ENCODE peak calls at places on chromosomes 12 and 14, in nine cellular contexts. Y is psoas muscle, T is B cell, K is astrocyte of the spinal cord, J is testis, R is MCF 10A, C is tibial nerve, G is nephron progenitor cell, W is fibroblast of lung. B is an unnamed sample.

GRCh38 chr12:77102123-77102522 is 36.8 kb upstream of the E2F7 start:
- DNase-seq in K (no peak), J (no peak), C (no peak), W (peak; percentile 76), G (no peak), T (no peak), R (peak; percentile 21), Y (no peak), B (no peak)

GRCh38 chr12:46049665-46050064 is 59.3 kb upstream of the SCAF11 start:
- DNase-seq in G (no peak), J (no peak), K (no peak), T (no peak), R (no peak), W (no peak), C (no peak), Y (no peak), B (no peak)

GRCh38 chr12:101795786-101796185 is 35.0 kb downstream of the GNPTAB start:
- DNase-seq in W (no peak), J (no peak), T (no peak), R (no peak), K (no peak), Y (no peak), G (no peak), C (no peak), B (no peak)

GRCh38 chr14:99821519-99822165 is 28.4 kb downstream of the EML1 start:
- DNase-seq in R (peak; percentile 6), T (no peak), J (no peak), K (peak; percentile 84), C (no peak), W (peak; percentile 79), Y (no peak), G (peak; percentile 25), B (peak; percentile 87)

GRCh38 chr12:48999371-49000131 is at the start of gene DDN:
- DNase-seq in W (peak; percentile 17), R (peak; percentile 32), K (peak; percentile 47), J (no peak), T (no peak), G (peak; percentile 67), C (no peak), Y (peak; percentile 65), B (no peak)

GRCh38 chr14:34340226-34340625 is 121.8 kb downstream of the SPTSSA start:
- DNase-seq in W (peak; percentile 79), T (no peak), Y (no peak), C (no peak), K (peak; percentile 90), R (no peak), J (no peak), G (no peak), B (no peak)

GRCh38 chr12:45988259-45988658 is 2.1 kb downstream of the SCAF11 start:
- DNase-seq in Y (no peak), J (no peak), T (no peak), K (peak; percentile 24), R (peak; percentile 28), G (no peak), W (peak; percentile 17), C (no peak), B (no peak)

GRCh38 chr12:56565510-56566101 is 44.0 kb downstream of the RBMS2 start:
- DNase-seq in R (no peak), K (peak; percentile 81), J (peak; percentile 80), T (peak; percentile 41), W (peak; percentile 99), C (peak; percentile 56), Y (peak; percentile 65), G (no peak), B (peak; percentile 23)

GRCh38 chr12:117818400-117818799 is 150.4 kb downstream of the KSR2 start:
- DNase-seq in J (no peak), W (no peak), G (no peak), K (no peak), C (no peak), R (no peak), Y (no peak), T (no peak), B (no peak)

DNA sequence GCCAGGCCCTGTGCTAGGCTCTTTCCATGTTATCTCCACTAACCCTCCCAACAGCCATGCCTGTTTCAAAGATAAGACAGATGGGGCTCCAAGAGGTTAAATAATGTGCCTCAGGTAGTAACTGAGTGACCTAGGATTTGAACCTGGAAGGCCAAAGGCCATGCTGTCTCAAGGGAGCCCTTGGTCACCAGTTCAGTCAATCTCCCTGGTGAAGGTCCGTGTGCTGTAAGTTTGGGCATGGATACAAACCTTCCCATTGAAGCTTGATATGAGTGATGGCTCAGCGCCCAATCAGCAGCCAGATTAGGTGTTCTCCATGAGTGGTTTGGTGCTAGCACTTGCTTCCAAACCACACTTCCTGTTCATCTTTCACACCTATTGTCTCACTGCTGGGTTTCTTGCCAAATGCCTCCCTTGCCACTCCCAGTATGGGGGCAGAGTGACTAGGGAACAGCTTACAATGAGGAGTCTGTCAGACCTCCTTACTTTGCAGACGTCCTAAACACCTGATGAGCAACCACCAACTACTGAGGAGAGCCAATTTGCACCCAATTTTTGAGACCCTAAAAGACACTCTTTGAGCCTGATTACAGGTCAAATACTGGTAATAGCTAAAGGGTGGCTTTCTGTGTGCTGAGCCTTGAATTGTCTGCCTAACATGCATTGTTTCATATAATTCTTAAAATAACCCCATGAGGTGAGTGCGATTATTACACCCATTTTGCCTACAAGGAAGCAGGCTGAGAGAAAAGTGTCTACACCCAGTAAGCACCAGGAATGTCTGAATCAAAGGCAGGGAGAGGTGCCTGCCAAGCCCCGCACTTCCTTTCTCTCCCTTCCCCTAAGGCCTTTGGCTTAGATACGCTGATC is 48.5 kb upstream of the FOS start:
- DNase-seq in J (peak; percentile 57), C (no peak), W (no peak), Y (no peak), G (no peak), T (peak; percentile 52), K (peak; percentile 10), R (peak; percentile 98), B (no peak)
- TF ChIP-seq CTCF in J (peak; percentile 27), C (no peak), W (no peak), Y (peak; percentile 16), G (no peak), T (peak; percentile 26), K (no peak), R (peak; percentile 29), B (peak; percentile 26)

GRCh38 chr12:53258541-53259539 is 9.3 kb upstream of the ESPL1 start:
- DNase-seq in J (no peak), C (no peak), T (no peak), R (no peak), G (no peak), W (no peak), Y (no peak), K (no peak), B (no peak)
- TF ChIP-seq CTCF in J (no peak), C (no peak), T (no peak), R (no peak), G (no peak), W (no peak), Y (no peak), K (no peak), B (no peak)

GRCh38 chr14:23910081-23910875 is 43.3 kb upstream of the DHRS4 start:
- DNase-seq in G (peak; percentile 63), Y (no peak), R (peak; percentile 75), J (peak; percentile 34), K (peak; percentile 48), C (peak; percentile 12), W (peak; percentile 53), T (no peak), B (peak; percentile 7)
- TF ChIP-seq CTCF in G (peak; percentile 70), Y (peak; percentile 41), R (peak; percentile 93), J (peak; percentile 38), K (peak; percentile 94), C (peak; percentile 44), W (peak; percentile 93), T (peak; percentile 39), B (peak; percentile 92)

GRCh38 chr14:56585461-56586084 is 6.0 kb downstream of the TMEM260 start:
- DNase-seq in G (no peak), W (peak; percentile 32), C (no peak), J (no peak), Y (no peak), K (peak; percentile 57), R (no peak), T (no peak), B (no peak)
- TF ChIP-seq CTCF in G (no peak), W (no peak), C (no peak), J (no peak), Y (no peak), K (no peak), R (no peak), T (no peak), B (no peak)